ENCODE peak calls at places on chromosomes 1 and 21, in four cellular contexts. Y, T, H and U are unnamed samples.

GRCh38 chr1:19179597-19180271 is 30.3 kb downstream of the UBR4 start:
- DNase-seq in H (peak; percentile 33), T (no peak), Y (peak; percentile 75), U (no peak)

GRCh38 chr1:60857851-60858250 is 224.5 kb upstream of the NFIA start:
- DNase-seq in T (no peak), Y (no peak), H (no peak), U (no peak)

GRCh38 chr1:109793486-109794318 is 30.0 kb upstream of the EPS8L3 start:
- DNase-seq in H (no peak), T (no peak), Y (peak; percentile 51), U (no peak)

GRCh38 chr21:46108827-46109226 is 10.9 kb downstream of the COL6A2 start:
- DNase-seq in T (no peak), Y (no peak), H (no peak), U (no peak)

GRCh38 chr1:61101461-61102440 is 19.4 kb downstream of the NFIA start:
- DNase-seq in H (no peak), Y (no peak), T (no peak), U (no peak)

GRCh38 chr1:90434460-90434859 is 282.6 kb downstream of the BARHL2 start:
- DNase-seq in T (no peak), Y (peak; percentile 10), H (no peak), U (peak; percentile 18)

GRCh38 chr1:41805771-41806471 is 112.8 kb downstream of the HIVEP3 start:
- DNase-seq in H (no peak), T (no peak), Y (no peak), U (no peak)

GRCh38 chr1:210857724-210858123 is 276.2 kb downstream of the KCNH1 start:
- DNase-seq in T (no peak), Y (no peak), H (no peak), U (no peak)

GRCh38 chr1:119466419-119466818 is 40.6 kb upstream of the HSD3B1 start:
- DNase-seq in Y (no peak), H (no peak), T (no peak), U (no peak)

GRCh38 chr1:203657735-203658134 is 31.1 kb downstream of the ATP2B4 start:
- DNase-seq in T (no peak), Y (no peak), H (no peak), U (no peak)

GRCh38 chr1:240492832-240493440 is 119.0 kb downstream of the GREM2 start:
- DNase-seq in H (no peak), Y (peak; percentile 35), T (peak; percentile 78), U (peak; percentile 83)

GRCh38 chr1:167819849-167820683 is 93.9 kb downstream of the ADCY10 start:
- DNase-seq in T (peak; percentile 80), Y (peak; percentile 94), H (no peak), U (peak; percentile 82)

GRCh38 chr1:41482001-41482765 is 2.3 kb downstream of the EDN2 start:
- DNase-seq in T (no peak), H (no peak), Y (no peak), U (no peak)

GRCh38 chr1:217138173-217138838 is 415.1 kb upstream of the ESRRG start:
- DNase-seq in H (no peak), Y (no peak), T (peak; percentile 50), U (peak; percentile 20)

GRCh38 chr1:87937774-87938173 is 609.1 kb downstream of the LMO4 start:
- DNase-seq in H (no peak), T (no peak), Y (no peak), U (no peak)

GRCh38 chr1:31182352-31182751 is 57.3 kb downstream of the NKAIN1 start:
- DNase-seq in T (peak; percentile 95), Y (peak; percentile 86), H (peak; percentile 33), U (peak; percentile 90)

GRCh38 chr1:1334835-1335234 is 3.8 kb downstream of the TAS1R3 start:
- DNase-seq in T (peak; percentile 87), Y (no peak), H (no peak), U (peak; percentile 83)

GRCh38 chr1:176206006-176206960 is 803 bp downstream of the COP1 start:
- DNase-seq in T (no peak), H (peak; percentile 38), Y (peak; percentile 55), U (peak; percentile 34)

GRCh38 chr1:46605242-46605641 is 1.2 kb upstream of the MKNK1 start:
- DNase-seq in T (no peak), Y (no peak), H (no peak), U (no peak)

GRCh38 chr1:43936470-43937151 is 3.0 kb downstream of the ARTN start:
- DNase-seq in H (peak; percentile 48), T (peak; percentile 74), Y (no peak), U (peak; percentile 66)

GRCh38 chr1:228161381-228161780 is 4.2 kb upstream of the IBA57 start:
- DNase-seq in H (no peak), Y (no peak), T (no peak), U (no peak)

GRCh38 chr1:2433936-2434335 is 21.6 kb upstream of the PEX10 start:
- DNase-seq in H (no peak), Y (no peak), T (no peak), U (no peak)

GRCh38 chr1:154182342-154183044 is 9.4 kb downstream of the TPM3 start:
- DNase-seq in H (peak; percentile 39), Y (peak; percentile 81), T (peak; percentile 68), U (peak; percentile 39)

GRCh38 chr1:156814571-156815260 is 1.9 kb downstream of the SH2D2A start:
- DNase-seq in Y (no peak), T (no peak), H (no peak), U (no peak)

GRCh38 chr1:100868364-100868995 is 26.2 kb downstream of the EXTL2 start:
- DNase-seq in H (peak; percentile 22), T (no peak), Y (peak; percentile 14), U (no peak)

GRCh38 chr1:100869996-100870395 is 24.6 kb downstream of the EXTL2 start:
- DNase-seq in T (no peak), Y (no peak), H (no peak), U (no peak)

GRCh38 chr1:100866901-100867206 is 27.8 kb downstream of the EXTL2 start:
- DNase-seq in Y (no peak), H (no peak), T (no peak), U (no peak)

GRCh38 chr1:100862591-100862990 is 32.1 kb downstream of the EXTL2 start:
- DNase-seq in Y (no peak), T (no peak), H (no peak), U (no peak)

DNA sequence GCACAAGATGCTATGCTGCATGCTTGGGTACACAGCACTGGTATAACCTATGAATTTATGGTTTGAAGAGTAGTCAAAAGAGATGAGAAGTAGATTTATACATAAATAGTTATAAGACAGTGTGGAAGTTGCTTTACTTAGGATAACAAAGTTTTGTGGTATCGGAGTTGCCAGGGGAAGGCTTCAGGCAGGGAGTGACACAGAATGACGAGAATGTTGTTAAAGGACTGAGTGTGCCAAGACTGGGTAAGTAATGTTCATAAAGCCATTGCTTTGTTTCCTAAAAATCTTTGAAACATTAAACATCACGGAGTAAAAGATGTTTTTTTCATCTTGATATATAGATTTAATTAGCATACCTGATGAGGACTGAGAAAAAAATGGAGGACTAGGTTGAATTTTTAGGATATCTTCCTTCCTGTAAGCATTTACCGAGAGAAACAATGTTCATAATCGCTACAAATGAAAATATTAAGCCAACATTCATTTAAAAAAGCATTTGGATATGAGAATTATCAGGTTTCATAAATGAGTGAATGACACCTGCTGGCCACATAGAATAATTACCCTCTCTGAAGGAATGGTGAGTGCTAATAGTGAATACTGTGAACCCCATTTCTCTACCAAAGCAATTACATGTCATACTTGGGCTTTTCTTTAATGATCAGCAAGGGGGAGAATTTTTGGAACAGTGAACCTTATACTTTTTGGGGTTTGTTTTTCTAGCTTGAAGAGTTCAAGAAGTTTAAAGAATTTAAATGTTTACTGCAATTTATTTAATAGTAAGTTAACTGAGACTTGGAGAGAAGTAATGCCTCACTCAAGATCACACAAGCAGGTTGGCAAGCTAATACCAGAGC is 28.4 kb downstream of the EXTL2 start:
- DNase-seq in Y (peak; percentile 31), T (no peak), H (peak; percentile 10), U (no peak)
- TF ChIP-seq JUN in Y (no peak), T (no peak), H (no peak), U (no peak)

GRCh38 chr21:34046917-34047316 is 26.5 kb upstream of the MRPS6 start:
- DNase-seq in T (no peak), Y (no peak), H (no peak), U (no peak)
- TF ChIP-seq ATF2 in T (no peak), Y (no peak), H (no peak), U (no peak)

DNA sequence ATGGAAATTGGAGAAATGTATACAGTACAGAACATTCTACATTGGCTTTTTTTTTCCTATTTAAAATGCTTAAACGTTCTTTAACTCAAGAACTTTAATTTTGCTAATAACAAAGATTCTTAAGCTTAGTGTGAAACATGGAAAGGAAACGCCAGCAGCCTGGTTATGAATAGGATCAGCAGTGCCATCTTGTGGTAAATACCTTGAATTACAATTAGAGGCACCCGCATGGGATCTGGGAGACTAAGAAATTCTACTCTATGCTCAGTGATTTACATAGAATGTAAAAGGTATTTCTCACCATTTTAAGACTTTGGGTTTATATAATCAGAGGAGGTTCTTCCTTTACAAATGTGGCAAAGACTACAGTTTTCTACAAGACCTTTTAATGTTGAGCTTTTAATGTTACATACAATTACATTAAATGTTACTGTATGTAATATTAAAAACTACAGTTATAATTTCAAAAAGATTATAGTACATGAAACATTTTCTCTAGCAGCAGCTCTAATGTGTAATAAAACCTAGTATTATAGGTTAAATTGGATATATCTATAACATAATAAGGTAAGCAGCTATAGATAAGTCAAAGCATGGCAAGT is 32.1 kb upstream of the APOBEC4 start:
- DNase-seq in H (peak; percentile 55), T (no peak), Y (peak; percentile 79), U (no peak)
- TF ChIP-seq JUN in H (no peak), T (no peak), Y (no peak), U (no peak)

DNA sequence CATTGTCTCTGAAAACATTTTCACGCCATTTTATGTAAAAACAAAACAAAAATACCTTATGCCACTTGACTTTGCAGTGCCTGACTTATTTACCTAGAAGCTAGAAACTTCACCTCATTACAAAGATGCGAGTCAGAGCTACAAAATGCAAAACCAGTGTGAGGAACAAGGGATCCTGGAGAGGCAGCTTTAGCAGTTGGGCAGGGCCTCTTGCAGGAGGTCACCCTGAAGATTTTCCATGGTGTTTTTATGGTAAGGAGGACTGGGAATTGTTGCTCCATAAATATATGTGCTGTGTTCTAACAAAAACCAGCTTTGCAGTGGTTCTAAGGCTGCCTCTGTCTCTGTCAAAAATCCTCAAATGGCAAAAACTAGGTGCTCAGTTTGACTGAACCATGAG is 36.4 kb upstream of the TARBP1 start:
- DNase-seq in Y (no peak), T (no peak), H (no peak), U (no peak)
- TF ChIP-seq ATF2 in Y (no peak), T (no peak), H (no peak), U (no peak)

DNA sequence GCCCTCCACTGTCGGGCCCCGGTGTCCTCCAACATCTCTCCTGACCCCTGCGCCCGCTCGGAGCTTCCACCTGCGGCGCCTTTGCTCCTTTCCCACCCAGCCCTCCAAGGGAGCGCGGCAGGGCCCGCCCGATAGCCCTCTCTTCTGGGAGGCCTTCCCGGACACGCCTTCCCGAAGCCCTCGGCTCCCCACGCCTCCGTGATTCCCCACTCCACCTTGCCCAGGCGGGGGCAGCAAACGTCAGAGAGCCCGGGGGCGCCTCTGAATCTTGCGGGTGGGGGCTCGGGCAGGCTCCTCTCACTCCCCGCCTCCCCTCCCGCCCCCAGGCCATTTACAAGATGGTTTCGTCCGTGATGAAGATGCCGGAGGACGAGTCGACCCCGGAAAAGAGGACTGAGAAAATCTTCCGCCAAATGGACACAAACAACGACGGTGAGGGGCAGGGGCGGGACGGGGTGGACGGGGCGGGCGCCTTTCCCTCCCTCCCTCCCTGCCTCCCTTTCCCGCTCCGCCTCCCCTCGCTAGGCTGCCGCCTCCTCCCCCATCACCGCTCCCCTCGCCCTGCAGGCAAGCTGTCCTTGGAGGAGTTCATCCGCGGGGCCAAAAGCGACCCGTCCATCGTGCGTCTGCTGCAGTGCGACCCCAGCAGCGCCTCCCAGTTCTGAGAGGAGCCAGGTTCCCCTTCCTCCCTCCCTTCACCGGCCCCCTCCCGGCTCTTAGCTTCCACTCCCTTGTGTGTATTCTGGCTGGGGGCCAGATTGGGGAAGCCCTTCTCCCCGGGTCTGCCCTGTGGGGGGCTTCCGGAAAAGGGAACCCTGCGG is 7.1 kb downstream of the HPCA start:
- DNase-seq in Y (peak; percentile 73), T (peak; percentile 83), H (no peak), U (peak; percentile 73)
- TF ChIP-seq JUN in Y (no peak), T (no peak), H (no peak), U (no peak)